ENCODE peak calls at places on chromosome 12, in four cellular contexts. One of them, this sample, is unnamed.

GRCh38 chr12:12436831-12437345 is 80.0 kb downstream of the BORCS5 start:
- DNase-seq in neural progenitor cell: no peak
- DNase-seq in OCI-LY7: no peak
- DNase-seq in A673: no peak
- DNase-seq in this sample: no peak

GRCh38 chr12:12501121-12501520 is 61.5 kb downstream of the DUSP16 start:
- DNase-seq in neural progenitor cell: no peak
- DNase-seq in OCI-LY7: no peak
- DNase-seq in A673: no peak
- DNase-seq in this sample: no peak

GRCh38 chr12:131226345-131227265 is 272.9 kb downstream of the ADGRD1 start:
- DNase-seq in neural progenitor cell: no peak
- DNase-seq in OCI-LY7: no peak
- DNase-seq in A673: no peak
- DNase-seq in this sample: no peak

GRCh38 chr12:21276826-21277225 is 57.9 kb downstream of the SLCO1A2 start:
- DNase-seq in neural progenitor cell: no peak
- DNase-seq in OCI-LY7: no peak
- DNase-seq in A673: peak; percentile 15
- DNase-seq in this sample: no peak

GRCh38 chr12:29081101-29081500 is 68.0 kb upstream of the FAR2 start:
- DNase-seq in neural progenitor cell: no peak
- DNase-seq in OCI-LY7: no peak
- DNase-seq in A673: no peak
- DNase-seq in this sample: no peak

GRCh38 chr12:117907108-117907689 is 61.6 kb downstream of the KSR2 start:
- DNase-seq in neural progenitor cell: no peak
- DNase-seq in OCI-LY7: no peak
- DNase-seq in A673: no peak
- DNase-seq in this sample: no peak

GRCh38 chr12:121378736-121379135 is 21.2 kb upstream of the RNF34 start:
- DNase-seq in neural progenitor cell: no peak
- DNase-seq in OCI-LY7: no peak
- DNase-seq in A673: no peak
- DNase-seq in this sample: no peak

GRCh38 chr12:132282950-132283771 is 46.2 kb downstream of the GALNT9 start:
- DNase-seq in neural progenitor cell: no peak
- DNase-seq in OCI-LY7: peak; percentile 7
- DNase-seq in A673: no peak
- DNase-seq in this sample: peak; percentile 68

GRCh38 chr12:45112306-45112705 is 61.4 kb upstream of the DBX2 start:
- DNase-seq in neural progenitor cell: no peak
- DNase-seq in OCI-LY7: no peak
- DNase-seq in A673: no peak
- DNase-seq in this sample: no peak